ENCODE peak calls at places on chromosomes 16 and 17, in four cellular contexts. W is CD4-positive, alpha-beta memory T cell; H is suprapubic skin; G is epithelial cell of prostate. R is an unnamed sample.

GRCh38 chr17:17152385-17152784 is 53.7 kb downstream of the PLD6 start:
- DNase-seq in W (no peak), H (no peak), G (no peak), R (no peak)

GRCh38 chr16:1117926-1118325 is 21.9 kb upstream of the C1QTNF8 start:
- DNase-seq in W (no peak), H (no peak), G (no peak), R (no peak)

GRCh38 chr16:70573451-70574121 is 50.0 kb downstream of the SF3B3 start:
- DNase-seq in W (no peak), H (no peak), G (no peak), R (no peak)

GRCh38 chr16:89020925-89021595 is 44.1 kb upstream of the CBFA2T3 start:
- DNase-seq in W (no peak), H (no peak), G (no peak), R (no peak)

GRCh38 chr16:4936991-4937781 is at the start of gene PPL:
- DNase-seq in W (no peak), H (no peak), G (no peak), R (peak)

GRCh38 chr16:56603589-56603988 is 4.8 kb upstream of the MT2A start:
- DNase-seq in W (peak), H (no peak), G (no peak), R (peak)

GRCh38 chr17:17682737-17683675 is 1.7 kb downstream of the RAI1 start:
- DNase-seq in W (peak), H (peak), G (no peak), R (peak)

GRCh38 chr16:1379054-1379862 is 27.5 kb downstream of the GNPTG start:
- DNase-seq in W (peak), H (peak), G (no peak), R (peak)

GRCh38 chr17:17042851-17043667 is 802 bp downstream of the MPRIP start:
- DNase-seq in W (peak), H (peak), G (no peak), R (no peak)

GRCh38 chr16:68908000-68908313 is 64.6 kb downstream of the TANGO6 start:
- DNase-seq in W (no peak), H (no peak), G (no peak), R (no peak)
- H3K27ac ChIP-seq in W (no peak), H (no peak), G (no peak), R (no peak)

GRCh38 chr17:77028900-77029299 is 111.9 kb upstream of the SEC14L1 start:
- DNase-seq in W (no peak), H (no peak), G (no peak), R (no peak)

GRCh38 chr17:77032929-77033328 is 107.8 kb upstream of the SEC14L1 start:
- DNase-seq in W (no peak), H (no peak), G (no peak), R (no peak)

GRCh38 chr17:77025781-77026180 is 115.0 kb upstream of the SEC14L1 start:
- DNase-seq in W (no peak), H (no peak), G (no peak), R (no peak)

GRCh38 chr17:77022766-77023165 is 118.0 kb upstream of the SEC14L1 start:
- DNase-seq in W (no peak), H (no peak), G (no peak), R (no peak)

DNA sequence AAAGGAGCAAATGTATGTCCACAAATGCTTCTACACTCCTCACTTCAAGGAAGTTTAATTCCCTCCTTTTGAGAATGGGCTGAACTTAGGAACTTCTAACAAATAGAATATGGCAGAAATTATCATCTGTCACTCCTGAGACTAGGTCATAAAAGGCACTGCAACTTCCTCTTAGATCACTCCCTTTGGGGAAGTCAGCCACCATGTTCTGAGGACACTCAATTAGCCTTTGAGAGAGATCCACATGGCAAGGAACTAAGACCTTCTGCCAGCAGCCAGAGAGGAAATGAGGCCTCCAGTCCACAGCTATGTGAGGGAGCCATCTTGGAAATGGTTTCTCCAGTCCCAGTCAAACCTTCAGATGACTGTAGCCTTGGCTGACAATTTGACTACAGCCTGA is 113.5 kb upstream of the SEC14L1 start:
- DNase-seq in W (no peak), H (no peak), G (no peak), R (no peak)
- H3K27ac ChIP-seq in W (no peak), H (no peak), G (no peak), R (no peak)

DNA sequence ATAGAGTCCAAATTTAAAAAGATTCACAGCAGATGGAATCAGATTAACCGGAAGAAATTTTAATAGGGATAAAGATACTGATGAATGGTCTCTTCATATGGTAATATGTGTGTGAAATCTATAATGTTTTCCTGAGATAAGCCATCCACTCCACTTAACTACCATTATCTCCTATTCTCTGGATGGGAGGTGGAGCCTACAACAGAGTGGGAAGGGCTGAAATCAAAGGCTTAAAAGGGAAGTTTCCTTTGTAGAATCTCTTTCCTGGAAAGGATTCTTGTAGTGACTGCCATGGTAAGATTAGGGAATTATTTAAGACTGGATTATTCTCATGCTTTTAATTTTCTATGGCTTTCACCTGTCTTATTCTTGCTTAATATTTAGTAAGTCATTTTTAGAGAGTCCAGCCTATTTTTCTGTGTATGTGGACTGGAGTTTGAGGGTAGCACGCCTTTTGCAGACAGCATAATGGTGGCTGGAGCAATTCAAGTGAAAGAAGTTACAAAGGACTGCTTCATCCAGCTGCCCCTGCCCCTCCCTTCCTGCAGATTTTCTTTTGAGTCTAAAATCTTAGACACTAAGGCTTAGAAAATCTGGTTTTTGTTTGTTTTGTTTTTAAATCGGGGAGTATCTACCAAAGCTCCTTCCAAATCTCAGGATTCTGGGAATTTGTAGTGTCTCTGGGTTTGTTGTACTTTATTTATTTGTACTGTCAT is 26.5 kb downstream of the KAT7 start:
- DNase-seq in W (no peak), H (no peak), G (no peak), R (no peak)
- H3K27ac ChIP-seq in W (peak), H (peak), G (peak), R (no peak)

GRCh38 chr17:13365331-13365730 is 236.4 kb downstream of the HS3ST3A1 start:
- DNase-seq in W (no peak), H (no peak), G (no peak), R (no peak)
- H3K27ac ChIP-seq in W (no peak), H (no peak), G (no peak), R (no peak)

DNA sequence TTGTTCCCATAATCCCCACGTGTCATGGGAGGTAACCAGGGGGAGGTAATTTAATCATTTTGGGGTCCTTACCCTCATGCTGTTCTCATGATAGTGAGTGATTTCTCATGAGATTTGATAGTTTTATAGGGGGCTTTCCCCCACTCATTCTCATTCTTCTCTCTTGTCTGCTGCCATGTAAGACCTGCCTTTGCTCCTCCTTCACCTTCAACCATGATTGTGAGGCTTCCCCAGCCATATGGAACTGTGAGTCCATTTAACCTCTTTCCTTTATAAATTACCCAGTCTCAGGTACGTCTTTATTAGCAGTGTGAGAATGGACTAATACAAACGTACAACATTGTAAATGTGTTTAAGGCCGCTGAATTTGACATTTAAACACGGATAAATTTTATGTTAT is 35.5 kb upstream of the APOH start:
- DNase-seq in W (no peak), H (no peak), G (no peak), R (no peak)
- H3K27ac ChIP-seq in W (no peak), H (no peak), G (no peak), R (no peak)

GRCh38 chr16:49883111-49883829 is 27.4 kb upstream of the ZNF423 start:
- DNase-seq in W (no peak), H (no peak), G (no peak), R (no peak)

GRCh38 chr16:49881890-49882289 is 26.0 kb upstream of the ZNF423 start:
- DNase-seq in W (no peak), H (no peak), G (no peak), R (no peak)

GRCh38 chr16:49889725-49890397 is 33.9 kb upstream of the ZNF423 start:
- DNase-seq in W (no peak), H (no peak), G (no peak), R (no peak)

GRCh38 chr16:49886554-49887121 is 30.7 kb upstream of the ZNF423 start:
- DNase-seq in W (no peak), H (no peak), G (no peak), R (no peak)

DNA sequence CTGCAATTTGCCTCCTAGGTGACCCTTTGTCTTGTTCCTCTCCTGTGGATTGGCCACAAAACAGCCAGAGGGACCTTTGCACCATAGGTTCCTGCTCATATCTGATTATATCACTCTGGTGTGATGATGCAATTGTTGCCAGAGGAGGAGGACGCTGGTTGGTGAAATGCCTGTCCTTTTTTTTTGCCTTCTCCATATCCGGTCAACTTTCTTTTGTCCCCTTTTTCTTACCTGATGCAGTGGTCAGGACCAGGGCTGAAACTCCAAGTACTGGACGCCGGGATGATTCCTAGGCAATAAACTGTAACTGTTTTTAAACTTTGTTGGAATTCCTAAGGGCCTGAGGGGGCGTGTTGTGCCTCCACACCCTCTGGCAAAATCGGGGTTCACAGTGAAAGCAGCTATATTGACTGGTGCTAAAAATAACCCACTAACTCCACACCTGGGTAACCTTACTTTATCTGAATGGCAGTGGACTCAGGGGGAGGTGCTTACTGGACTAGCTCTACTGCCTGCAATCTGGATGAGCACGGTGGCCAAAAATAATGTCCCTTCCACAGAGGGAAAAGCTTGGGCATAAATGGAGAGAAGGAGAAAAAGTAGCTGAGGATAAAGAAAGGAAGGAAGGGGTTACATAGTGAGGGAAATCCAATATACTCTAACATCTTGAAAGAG is 28.3 kb upstream of the ZNF423 start:
- DNase-seq in W (no peak), H (no peak), G (no peak), R (no peak)
- H3K27ac ChIP-seq in W (no peak), H (no peak), G (no peak), R (peak)